ENCODE peak calls at places on chromosomes 12 and 14, in ten cellular contexts. S is stimulated activated CD4-positive, alpha-beta T cell treated with anti-CD3 and anti-CD28 coated beads, TNF-alpha, amount 100 ng/mL, for 4 hours; T is astrocyte; Z is SHP77; U is lower lobe of right lung; A is stimulated activated CD8-positive, alpha-beta memory T cell treated with anti-CD3 and anti-CD28 coated beads, Interleukin-4, amount 100 ng/mL, for 1 hour; P is GM20000; Y is iris pigment epithelial cell; G is cerebellum; X is uterus. F is an unnamed sample.

GRCh38 chr12:84912191-84913142 is at the start of gene SLC6A15:
- DNase-seq in G (peak; percentile 90), X (peak; percentile 52), Y (peak; percentile 97), A (no peak), T (peak; percentile 55), P (peak; percentile 15), U (peak; percentile 55), S (no peak), Z (peak; percentile 82), F (peak; percentile 58)

GRCh38 chr12:27826076-27826475 is 46.0 kb upstream of the MANSC4 start:
- DNase-seq in U (no peak), A (no peak), Y (peak; percentile 63), X (no peak), G (no peak), T (no peak), S (no peak), P (no peak), Z (no peak), F (no peak)

GRCh38 chr14:72619071-72619710 is 274.7 kb downstream of the DPF3 start:
- DNase-seq in T (no peak), Z (no peak), G (no peak), U (no peak), X (no peak), P (no peak), Y (no peak), A (no peak), S (no peak), F (no peak)

GRCh38 chr14:87794566-87794965 is 198.4 kb downstream of the GALC start:
- DNase-seq in G (no peak), S (no peak), Y (no peak), A (no peak), T (peak; percentile 57), P (no peak), Z (no peak), U (no peak), X (no peak), F (no peak)

GRCh38 chr14:28652782-28653181 is 113.8 kb upstream of the FOXG1 start:
- DNase-seq in U (no peak), T (peak; percentile 88), P (no peak), A (no peak), S (no peak), X (no peak), Y (peak; percentile 85), Z (peak; percentile 7), G (no peak), F (no peak)

GRCh38 chr12:75322464-75322863 is 7.7 kb downstream of the CAPS2 start:
- DNase-seq in A (no peak), S (no peak), X (no peak), Z (no peak), Y (peak; percentile 86), G (no peak), U (no peak), T (peak; percentile 42), P (no peak), F (no peak)

GRCh38 chr14:68935761-68936209 is 43.3 kb downstream of the ACTN1 start:
- DNase-seq in S (no peak), U (no peak), T (peak; percentile 51), P (no peak), G (no peak), X (no peak), A (no peak), Y (no peak), Z (no peak), F (no peak)

GRCh38 chr12:111586986-111587385 is 12.1 kb downstream of the ATXN2 start:
- DNase-seq in S (no peak), A (no peak), G (no peak), Z (no peak), P (no peak), T (no peak), U (no peak), Y (no peak), X (no peak), F (no peak)

GRCh38 chr12:124543052-124543590 is 24.3 kb downstream of the NCOR2 start:
- DNase-seq in P (peak; percentile 68), Z (peak; percentile 57), G (no peak), T (no peak), Y (no peak), S (no peak), U (no peak), X (peak; percentile 51), A (no peak), F (no peak)

GRCh38 chr12:69570545-69571399 is 14.5 kb upstream of the CCT2 start:
- DNase-seq in Y (peak; percentile 78), P (peak; percentile 61), G (peak; percentile 64), T (peak; percentile 55), S (no peak), Z (peak; percentile 8), X (peak; percentile 43), U (no peak), A (no peak), F (peak; percentile 53)

GRCh38 chr14:61140872-61141271 is 140.3 kb downstream of the TMEM30B start:
- DNase-seq in S (no peak), X (no peak), P (no peak), A (no peak), T (peak; percentile 98), Y (peak; percentile 84), G (no peak), U (no peak), Z (no peak), F (no peak)

GRCh38 chr14:73472182-73473114 is 14.1 kb upstream of the NUMB start:
- DNase-seq in A (no peak), G (peak; percentile 85), Y (peak; percentile 77), T (peak; percentile 61), S (no peak), X (no peak), P (peak; percentile 53), U (no peak), Z (peak; percentile 79), F (no peak)

GRCh38 chr12:31517994-31518393 is 72.9 kb downstream of the DENND5B start:
- DNase-seq in A (no peak), Y (peak; percentile 47), X (no peak), S (no peak), G (no peak), U (no peak), Z (no peak), T (peak; percentile 26), P (no peak), F (no peak)

F was measured in neural crest cell.